ENCODE peak calls at places on chromosome 15, in six cellular contexts. One of them, this sample, is unnamed.

GRCh38 chr15:39629376-39629775 is 48.5 kb downstream of the THBS1 start:
- DNase-seq in adrenal gland: no peak
- DNase-seq in AG09309: no peak
- DNase-seq in Caco-2: no peak
- DNase-seq in fibroblast of lung: peak; percentile 63
- DNase-seq in breast epithelium: no peak
- DNase-seq in this sample: no peak

GRCh38 chr15:99618941-99619411 is 53.2 kb downstream of the MEF2A start:
- DNase-seq in adrenal gland: no peak
- DNase-seq in AG09309: no peak
- DNase-seq in Caco-2: no peak
- DNase-seq in fibroblast of lung: peak; percentile 65
- DNase-seq in breast epithelium: no peak
- DNase-seq in this sample: no peak

GRCh38 chr15:52438047-52438446 is 90.6 kb downstream of the MYO5A start:
- DNase-seq in adrenal gland: no peak
- DNase-seq in AG09309: no peak
- DNase-seq in Caco-2: no peak
- DNase-seq in fibroblast of lung: no peak
- DNase-seq in breast epithelium: no peak
- DNase-seq in this sample: no peak

GRCh38 chr15:86735244-86736040 is 655.8 kb downstream of the AGBL1 start:
- DNase-seq in adrenal gland: no peak
- DNase-seq in AG09309: no peak
- DNase-seq in Caco-2: no peak
- DNase-seq in fibroblast of lung: no peak
- DNase-seq in breast epithelium: no peak
- DNase-seq in this sample: no peak

GRCh38 chr15:74300057-74300620 is 64.0 kb downstream of the CCDC33 start:
- DNase-seq in adrenal gland: no peak
- DNase-seq in AG09309: no peak
- DNase-seq in Caco-2: no peak
- DNase-seq in fibroblast of lung: no peak
- DNase-seq in breast epithelium: no peak
- DNase-seq in this sample: no peak

GRCh38 chr15:90599116-90599515 is 69.4 kb downstream of the CRTC3 start:
- DNase-seq in adrenal gland: no peak
- DNase-seq in AG09309: no peak
- DNase-seq in Caco-2: no peak
- DNase-seq in fibroblast of lung: no peak
- DNase-seq in breast epithelium: no peak
- DNase-seq in this sample: no peak

GRCh38 chr15:98878172-98878571 is 129.4 kb downstream of the PGPEP1L start:
- DNase-seq in adrenal gland: no peak
- DNase-seq in AG09309: no peak
- DNase-seq in Caco-2: no peak
- DNase-seq in fibroblast of lung: peak; percentile 83
- DNase-seq in breast epithelium: no peak
- DNase-seq in this sample: no peak

GRCh38 chr15:25824618-25825017 is 38.5 kb downstream of the ATP10A start:
- DNase-seq in adrenal gland: no peak
- DNase-seq in AG09309: no peak
- DNase-seq in Caco-2: no peak
- DNase-seq in fibroblast of lung: no peak
- DNase-seq in breast epithelium: no peak
- DNase-seq in this sample: no peak

GRCh38 chr15:40338041-40338657 is 2.6 kb downstream of the CCDC9B start:
- DNase-seq in adrenal gland: peak; percentile 72
- DNase-seq in AG09309: no peak
- DNase-seq in Caco-2: peak; percentile 87
- DNase-seq in fibroblast of lung: peak; percentile 63
- DNase-seq in breast epithelium: no peak
- DNase-seq in this sample: peak; percentile 48

GRCh38 chr15:52558196-52558595 is 10.6 kb downstream of the ARPP19 start:
- DNase-seq in adrenal gland: peak; percentile 54
- DNase-seq in AG09309: no peak
- DNase-seq in Caco-2: no peak
- DNase-seq in fibroblast of lung: peak; percentile 85
- DNase-seq in breast epithelium: no peak
- DNase-seq in this sample: peak; percentile 61

DNA sequence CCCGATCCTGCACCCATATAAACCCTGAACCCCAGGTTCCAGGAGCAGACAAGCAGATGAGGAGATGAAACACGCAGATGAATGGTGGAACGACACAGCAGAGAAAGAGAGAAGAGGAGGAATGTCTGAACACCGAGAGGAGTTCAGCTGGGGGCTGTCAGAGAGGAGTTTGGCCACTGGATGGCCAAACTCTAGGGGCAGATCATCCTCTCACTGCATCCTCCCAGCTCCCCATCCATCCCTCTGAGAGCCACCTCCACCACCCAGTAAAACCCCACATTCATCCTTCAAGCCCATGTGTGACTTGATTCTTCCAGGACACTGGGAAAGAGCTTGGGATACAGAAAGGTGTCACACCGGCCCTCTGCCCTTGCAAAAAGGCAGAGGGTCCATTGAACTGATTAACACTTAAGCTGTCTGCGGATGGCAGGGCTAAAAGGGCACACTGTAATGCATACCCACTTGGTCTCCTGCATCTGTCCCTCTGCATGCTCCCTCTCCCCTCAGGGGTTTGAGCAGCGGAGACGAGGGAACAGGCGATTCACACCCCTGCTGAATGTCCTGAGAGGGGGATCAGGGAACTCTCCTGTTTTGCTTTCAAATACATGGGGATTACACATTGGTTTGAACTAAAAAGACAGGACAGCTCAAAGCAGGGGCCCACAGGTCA is 53.8 kb downstream of the TMED3 start:
- DNase-seq in adrenal gland: no peak
- DNase-seq in AG09309: no peak
- DNase-seq in Caco-2: no peak
- DNase-seq in fibroblast of lung: no peak
- DNase-seq in breast epithelium: no peak
- DNase-seq in this sample: no peak
- TF ChIP-seq CTCF in adrenal gland: no peak
- TF ChIP-seq CTCF in AG09309: no peak
- TF ChIP-seq CTCF in Caco-2: no peak
- TF ChIP-seq CTCF in fibroblast of lung: no peak
- TF ChIP-seq CTCF in breast epithelium: no peak
- TF ChIP-seq CTCF in this sample: no peak

DNA sequence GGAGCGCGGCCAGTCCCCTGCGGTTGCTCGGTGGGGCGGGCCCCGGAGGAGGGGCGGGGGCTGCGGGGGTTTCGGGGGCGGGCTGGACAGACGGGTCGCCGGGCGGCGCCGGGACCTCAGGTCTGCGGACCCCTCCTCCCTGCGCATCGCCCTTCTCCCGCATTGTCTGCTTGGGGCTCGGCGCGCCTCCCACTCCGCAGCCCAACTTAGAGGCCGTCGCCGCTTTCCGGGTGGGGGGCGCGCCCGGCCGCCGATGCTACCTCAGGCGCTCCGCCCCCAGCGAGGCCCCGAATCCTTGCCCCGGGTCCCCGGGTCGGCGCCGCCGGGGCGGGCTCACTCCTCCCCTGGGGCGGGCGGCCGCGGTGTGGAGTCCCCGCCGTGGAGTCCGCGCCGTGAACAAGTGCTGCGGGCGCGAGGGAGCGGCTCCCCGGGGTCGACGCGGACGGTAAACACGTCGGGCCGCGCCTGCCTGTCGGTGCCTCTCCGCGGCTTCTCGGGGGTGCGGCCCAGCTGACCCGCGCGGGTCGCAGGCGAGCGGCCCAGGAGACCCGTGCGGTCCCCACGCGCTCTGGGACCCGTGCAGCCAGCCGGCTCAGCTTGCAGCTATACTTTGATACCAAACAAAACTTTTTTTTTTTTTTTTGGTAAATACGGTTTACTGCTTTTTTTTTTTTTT is 595 bp downstream of the AKAP13 start:
- DNase-seq in adrenal gland: peak; percentile 44
- DNase-seq in AG09309: no peak
- DNase-seq in Caco-2: peak; percentile 70
- DNase-seq in fibroblast of lung: peak; percentile 39
- DNase-seq in breast epithelium: no peak
- DNase-seq in this sample: peak; percentile 76
- H3K4me3 ChIP-seq in adrenal gland: peak overlapping the region; percentile 83
- H3K4me3 ChIP-seq in AG09309: peak overlapping the region; percentile 82
- H3K4me3 ChIP-seq in Caco-2: peak overlapping the region; percentile 69
- H3K4me3 ChIP-seq in fibroblast of lung: peak overlapping the region; percentile 75
- H3K4me3 ChIP-seq in breast epithelium: peak overlapping the region; percentile 96
- H3K4me3 ChIP-seq in this sample: peak overlapping the region; percentile 80

GRCh38 chr15:43492266-43492665 is 690 bp downstream of the TP53BP1 start:
- DNase-seq in adrenal gland: no peak
- DNase-seq in AG09309: no peak
- DNase-seq in Caco-2: no peak
- DNase-seq in fibroblast of lung: no peak
- DNase-seq in breast epithelium: no peak
- DNase-seq in this sample: no peak

GRCh38 chr15:43498988-43499387 is 6.0 kb upstream of the TP53BP1 start:
- DNase-seq in adrenal gland: no peak
- DNase-seq in AG09309: no peak
- DNase-seq in Caco-2: no peak
- DNase-seq in fibroblast of lung: no peak
- DNase-seq in breast epithelium: no peak
- DNase-seq in this sample: no peak

GRCh38 chr15:43488790-43489585 is 4.0 kb downstream of the TP53BP1 start:
- DNase-seq in adrenal gland: no peak
- DNase-seq in AG09309: no peak
- DNase-seq in Caco-2: no peak
- DNase-seq in fibroblast of lung: no peak
- DNase-seq in breast epithelium: no peak
- DNase-seq in this sample: no peak

GRCh38 chr15:43492673-43493601 is at the start of gene TP53BP1:
- DNase-seq in adrenal gland: peak; percentile 99
- DNase-seq in AG09309: peak; percentile 65
- DNase-seq in Caco-2: peak; percentile 94
- DNase-seq in fibroblast of lung: peak; percentile 96
- DNase-seq in breast epithelium: peak; percentile 95
- DNase-seq in this sample: peak; percentile 88

DNA sequence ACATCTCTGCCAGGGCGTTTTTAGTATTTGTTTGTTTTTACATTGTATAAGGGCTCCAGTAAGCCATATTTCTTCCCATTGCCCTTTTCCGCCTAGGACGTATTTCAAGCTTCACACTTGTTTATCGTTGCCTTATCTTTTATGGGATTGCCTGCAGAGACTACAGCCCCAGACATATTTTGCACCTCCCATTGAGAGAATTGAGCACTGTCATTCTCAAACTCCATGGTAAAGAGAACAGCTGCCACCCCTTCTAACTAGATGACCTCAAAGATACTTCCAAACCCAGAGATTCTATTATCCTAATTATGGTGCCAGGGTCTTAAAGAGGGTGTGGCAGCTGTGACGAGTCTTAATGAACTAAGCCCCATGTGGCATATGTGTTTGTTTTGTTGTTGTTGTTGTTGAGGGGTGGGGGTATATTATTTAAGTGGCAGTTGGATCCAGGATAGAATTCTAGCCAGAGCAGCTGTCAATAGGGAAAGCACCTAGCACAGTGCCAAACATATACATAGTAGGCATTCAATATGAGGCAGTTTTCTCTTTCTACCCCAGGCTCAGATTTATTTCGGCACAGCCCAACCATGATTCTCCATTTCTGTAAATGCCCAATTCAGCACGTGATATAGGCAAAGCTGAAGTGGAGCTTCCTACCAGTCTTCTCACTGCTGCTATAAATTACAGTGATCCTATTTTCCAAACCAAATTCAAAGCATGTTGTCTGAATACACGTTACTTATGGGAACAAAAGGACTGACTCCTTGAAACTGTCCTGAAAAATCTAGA is 924 bp upstream of the TP53BP1 start:
- DNase-seq in adrenal gland: no peak
- DNase-seq in AG09309: no peak
- DNase-seq in Caco-2: no peak
- DNase-seq in fibroblast of lung: no peak
- DNase-seq in breast epithelium: no peak
- DNase-seq in this sample: no peak
- TF ChIP-seq CTCF in adrenal gland: no peak
- TF ChIP-seq CTCF in AG09309: no peak
- TF ChIP-seq CTCF in Caco-2: no peak
- TF ChIP-seq CTCF in fibroblast of lung: no peak
- TF ChIP-seq CTCF in breast epithelium: no peak
- TF ChIP-seq CTCF in this sample: no peak

DNA sequence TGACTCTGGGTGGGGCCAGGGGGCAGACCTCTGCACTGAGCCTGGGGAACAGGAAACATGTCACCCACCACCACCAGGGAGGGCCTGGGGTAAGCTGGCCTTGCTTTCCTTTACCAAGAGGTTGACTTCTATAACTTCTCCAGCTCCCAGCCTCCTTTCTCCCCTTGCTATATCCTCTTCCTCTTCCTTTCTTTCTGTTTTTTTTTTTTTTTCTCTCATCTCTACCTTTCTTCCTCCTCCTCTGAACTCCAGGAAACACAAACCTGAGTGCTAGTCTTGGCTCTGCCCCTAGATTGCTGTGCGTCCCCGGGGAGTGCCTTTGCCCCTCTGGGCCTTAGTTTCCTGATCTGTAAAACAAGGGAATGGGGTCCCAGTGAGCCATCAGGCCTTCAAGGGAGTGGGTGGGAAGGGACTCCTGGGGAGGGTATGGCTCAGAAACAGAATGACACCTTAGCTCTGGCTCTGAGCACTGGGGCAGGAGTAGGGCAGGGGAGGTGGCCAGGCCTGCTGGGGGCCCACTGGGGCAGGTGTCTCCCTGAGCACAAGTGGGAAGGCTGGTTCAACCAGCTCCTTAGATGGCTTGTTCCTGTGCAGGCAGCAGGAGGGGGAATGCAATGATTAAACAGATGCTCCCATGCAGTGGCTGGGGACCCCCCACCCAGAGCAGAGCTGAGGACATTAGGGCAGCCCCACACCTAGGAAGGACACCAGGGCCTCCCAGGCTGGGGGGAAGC is 4.3 kb downstream of the SNX33 start:
- DNase-seq in adrenal gland: no peak
- DNase-seq in AG09309: no peak
- DNase-seq in Caco-2: no peak
- DNase-seq in fibroblast of lung: no peak
- DNase-seq in breast epithelium: no peak
- DNase-seq in this sample: no peak
- H3K4me3 ChIP-seq in adrenal gland: peak overlapping the region; percentile 71
- H3K4me3 ChIP-seq in AG09309: peak overlapping the region; percentile 78
- H3K4me3 ChIP-seq in Caco-2: no peak overlapping the region
- H3K4me3 ChIP-seq in fibroblast of lung: peak overlapping the region; percentile 90
- H3K4me3 ChIP-seq in breast epithelium: peak overlapping the region; percentile 90
- H3K4me3 ChIP-seq in this sample: no peak overlapping the region

GRCh38 chr15:55627730-55628368 is 39.7 kb upstream of the PYGO1 start:
- DNase-seq in adrenal gland: peak; percentile 73
- DNase-seq in AG09309: peak; percentile 67
- DNase-seq in Caco-2: peak; percentile 19
- DNase-seq in fibroblast of lung: peak; percentile 93
- DNase-seq in breast epithelium: no peak
- DNase-seq in this sample: no peak
- TF ChIP-seq CTCF in adrenal gland: no peak
- TF ChIP-seq CTCF in AG09309: no peak
- TF ChIP-seq CTCF in Caco-2: no peak
- TF ChIP-seq CTCF in fibroblast of lung: peak; percentile 12
- TF ChIP-seq CTCF in breast epithelium: no peak
- TF ChIP-seq CTCF in this sample: no peak

GRCh38 chr15:101725073-101725472 is 800 bp upstream of the TARS3 start:
- DNase-seq in adrenal gland: no peak
- DNase-seq in AG09309: no peak
- DNase-seq in Caco-2: no peak
- DNase-seq in fibroblast of lung: no peak
- DNase-seq in breast epithelium: no peak
- DNase-seq in this sample: no peak
- H3K4me3 ChIP-seq in adrenal gland: no peak overlapping the region
- H3K4me3 ChIP-seq in AG09309: no peak overlapping the region
- H3K4me3 ChIP-seq in Caco-2: no peak overlapping the region
- H3K4me3 ChIP-seq in fibroblast of lung: no peak overlapping the region
- H3K4me3 ChIP-seq in breast epithelium: peak overlapping the region; percentile 96
- H3K4me3 ChIP-seq in this sample: no peak overlapping the region

GRCh38 chr15:60520825-60521368 is 42.0 kb upstream of the ICE2 start:
- DNase-seq in adrenal gland: peak; percentile 78
- DNase-seq in AG09309: no peak
- DNase-seq in Caco-2: peak; percentile 78
- DNase-seq in fibroblast of lung: peak; percentile 54
- DNase-seq in breast epithelium: peak; percentile 48
- DNase-seq in this sample: no peak
- TF ChIP-seq CTCF in adrenal gland: peak; percentile 73
- TF ChIP-seq CTCF in AG09309: peak; percentile 84
- TF ChIP-seq CTCF in Caco-2: peak; percentile 86
- TF ChIP-seq CTCF in fibroblast of lung: peak; percentile 87
- TF ChIP-seq CTCF in breast epithelium: peak; percentile 67
- TF ChIP-seq CTCF in this sample: peak; percentile 88

This sample was measured in GM06990.